ENCODE peak calls at places on chromosomes 5 and 9, in nine cellular contexts. V is GM12865; N is tibial nerve; T is choroid plexus epithelial cell; Y is cardiac muscle cell; H is left lung; G is lower lobe of right lung; I is foreskin fibroblast; O is CD8-positive, alpha-beta T cell. E is an unnamed sample.

GRCh38 chr9:113930384-113930783 is 54.3 kb downstream of the ZNF618 start:
- DNase-seq in V (no peak), N (no peak), T (peak), Y (no peak), H (no peak), G (no peak), I (no peak), O (no peak), E (no peak)

GRCh38 chr5:180084638-180085561 is 13.3 kb upstream of the RNF130 start:
- DNase-seq in V (no peak), N (no peak), T (no peak), Y (peak), H (no peak), G (peak), I (no peak), O (no peak), E (no peak)

GRCh38 chr5:31383734-31384133 is 148.2 kb downstream of the DROSHA start:
- DNase-seq in V (no peak), N (no peak), T (no peak), Y (peak), H (no peak), G (no peak), I (no peak), O (no peak), E (no peak)

GRCh38 chr9:14097215-14097614 is 216.7 kb downstream of the NFIB start:
- DNase-seq in V (no peak), N (no peak), T (peak), Y (peak), H (no peak), G (no peak), I (peak), O (no peak), E (no peak)

GRCh38 chr9:33924978-33925797 is 108.2 kb downstream of the UBE2R2 start:
- DNase-seq in V (peak), N (peak), T (peak), Y (peak), H (no peak), G (no peak), I (peak), O (no peak), E (no peak)

GRCh38 chr5:130206686-130207085 is 302.4 kb downstream of the CHSY3 start:
- DNase-seq in V (no peak), N (no peak), T (peak), Y (peak), H (no peak), G (no peak), I (no peak), O (no peak), E (no peak)

GRCh38 chr9:86614871-86615849 is 260.9 kb upstream of the TUT7 start:
- DNase-seq in V (peak), N (peak), T (peak), Y (peak), H (no peak), G (no peak), I (peak), O (no peak), E (no peak)

GRCh38 chr5:179294891-179295777 is 50.1 kb downstream of the ADAMTS2 start:
- DNase-seq in V (no peak), N (no peak), T (no peak), Y (peak), H (peak), G (no peak), I (peak), O (no peak), E (no peak)

GRCh38 chr5:79932510-79933504 is 58.3 kb downstream of the MTX3 start:
- DNase-seq in V (no peak), N (peak), T (no peak), Y (no peak), H (no peak), G (no peak), I (peak), O (no peak), E (no peak)

GRCh38 chr9:73039253-73039915 is 86.5 kb upstream of the ALDH1A1 start:
- DNase-seq in V (no peak), N (peak), T (peak), Y (peak), H (no peak), G (no peak), I (peak), O (no peak), E (no peak)

GRCh38 chr9:69036319-69036718 is 767 bp downstream of the FXN start:
- DNase-seq in V (peak), N (no peak), T (peak), Y (peak), H (no peak), G (no peak), I (no peak), O (peak), E (no peak)

DNA sequence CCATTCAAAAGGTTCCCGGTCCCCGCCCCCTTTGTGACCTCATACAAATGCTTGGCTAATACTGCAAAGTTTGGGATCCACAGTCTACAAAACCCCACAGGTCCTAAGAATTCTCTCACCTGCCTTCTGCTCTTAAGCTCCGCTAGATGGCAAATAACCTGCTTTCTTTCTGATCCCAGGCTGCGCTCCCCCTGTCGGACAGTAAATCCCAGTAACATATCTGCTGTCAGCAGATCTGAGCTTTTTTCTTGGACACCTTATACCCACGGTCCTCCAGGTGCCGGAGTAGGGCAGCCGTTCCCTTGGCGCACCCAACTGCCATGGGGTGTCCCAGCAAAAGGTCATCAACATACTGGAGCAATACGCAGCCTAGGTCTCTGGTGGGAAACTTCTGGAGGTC is 39.0 kb upstream of the PPP1R26 start:
- DNase-seq in V (no peak), N (no peak), T (no peak), Y (no peak), H (no peak), G (no peak), I (no peak), O (no peak), E (no peak)
- TF ChIP-seq CTCF in V (no peak), N (no peak), T (no peak), Y (peak), H (no peak), G (peak), I (no peak), O (no peak), E (no peak)

GRCh38 chr9:91100878-91101450 is 260.8 kb downstream of the AUH start:
- DNase-seq in V (no peak), N (peak), T (peak), Y (no peak), H (peak), G (no peak), I (peak), O (no peak), E (no peak)

GRCh38 chr9:91102269-91102668 is 259.4 kb downstream of the AUH start:
- DNase-seq in V (no peak), N (no peak), T (no peak), Y (no peak), H (no peak), G (no peak), I (no peak), O (no peak), E (no peak)

GRCh38 chr9:91099471-91099870 is 262.2 kb downstream of the AUH start:
- DNase-seq in V (no peak), N (no peak), T (no peak), Y (no peak), H (no peak), G (no peak), I (no peak), O (no peak), E (no peak)

GRCh38 chr9:91098203-91098602 is 263.5 kb downstream of the AUH start:
- DNase-seq in V (no peak), N (no peak), T (peak), Y (no peak), H (no peak), G (no peak), I (no peak), O (no peak), E (no peak)

DNA sequence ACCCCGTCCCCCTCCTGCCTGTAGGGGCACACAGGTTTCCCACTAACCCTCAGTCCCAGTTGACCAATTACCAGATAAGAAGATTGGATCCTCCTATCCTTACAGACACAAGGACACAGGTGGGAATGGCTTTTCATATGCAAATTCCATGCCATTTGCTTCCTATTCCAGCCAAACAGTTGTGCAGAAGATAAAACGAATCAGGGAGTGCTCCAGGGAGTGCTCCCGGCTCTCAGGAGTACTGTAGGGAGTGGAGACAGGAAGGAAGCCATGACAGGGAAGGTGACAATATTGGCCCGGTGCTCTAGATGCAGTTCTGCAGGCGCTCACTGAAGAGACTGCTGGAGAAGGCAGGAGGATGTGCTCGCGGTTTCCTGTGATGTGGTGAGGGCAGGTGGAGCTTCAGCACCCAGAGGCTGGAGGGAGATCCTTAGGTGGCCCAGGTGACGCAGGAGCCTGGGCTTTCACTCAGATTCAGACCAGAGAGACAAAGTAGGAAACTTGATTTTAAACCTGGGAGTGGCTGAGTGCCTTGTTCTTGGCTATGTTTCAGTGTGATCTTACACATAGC is 260.0 kb downstream of the AUH start:
- DNase-seq in V (peak), N (no peak), T (no peak), Y (no peak), H (no peak), G (no peak), I (peak), O (peak), E (no peak)
- H3K4me3 ChIP-seq in V (no peak), N (no peak), T (no peak), Y (no peak), H (no peak), G (no peak), I (no peak), O (peak), E (no peak)

DNA sequence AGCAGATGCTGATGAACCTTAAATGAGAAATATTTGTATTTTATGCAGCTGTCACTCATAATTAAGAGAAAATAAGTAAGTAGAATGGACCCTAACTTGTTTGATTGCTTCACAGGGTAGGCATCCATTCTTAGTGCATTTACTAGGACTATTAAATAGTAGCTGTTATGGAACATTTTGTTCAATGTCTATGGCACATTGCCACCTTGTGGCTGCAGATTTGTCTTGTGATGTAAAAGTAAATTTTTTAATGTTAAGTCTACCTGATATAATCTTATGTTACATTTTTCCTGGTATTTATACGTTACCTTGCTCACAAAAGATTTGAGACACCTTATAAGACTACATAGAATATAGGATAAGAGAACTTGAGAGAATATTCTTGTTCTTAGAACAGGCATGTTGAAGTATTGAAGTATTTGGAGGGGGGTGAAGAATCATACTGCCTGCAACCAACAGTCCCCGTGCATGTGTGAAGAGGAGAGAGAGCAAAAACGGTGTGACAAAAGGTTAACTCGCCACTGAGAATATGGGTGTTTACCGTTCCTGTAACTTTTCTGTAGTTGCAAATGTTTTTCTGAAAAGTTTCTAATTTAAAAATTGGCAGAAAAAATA is 161.1 kb downstream of the MAST4 start:
- DNase-seq in V (peak), N (peak), T (peak), Y (peak), H (no peak), G (no peak), I (peak), O (no peak), E (peak)
- TF ChIP-seq CTCF in V (peak), N (peak), T (peak), Y (peak), H (no peak), G (peak), I (peak), O (peak), E (peak)

DNA sequence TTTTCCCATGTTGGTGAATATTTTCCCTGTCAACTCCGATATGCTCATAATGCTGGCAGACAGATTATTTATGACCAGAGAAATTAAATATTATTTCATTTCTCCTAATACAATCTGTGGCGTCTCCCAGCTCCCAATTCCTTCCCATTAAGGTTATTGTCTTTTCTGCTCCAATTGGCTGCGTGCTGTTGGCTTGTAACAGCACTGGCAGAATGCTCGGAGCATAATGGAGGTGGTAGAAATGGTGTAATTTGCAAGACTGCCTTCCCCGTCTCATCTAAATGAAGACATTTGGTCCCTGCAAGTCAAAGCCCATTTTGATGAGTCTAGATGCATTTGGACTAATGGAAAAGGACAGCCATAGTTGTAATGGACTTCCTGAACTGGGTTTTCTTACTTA is 601.7 kb downstream of the BRINP1 start:
- DNase-seq in V (no peak), N (no peak), T (no peak), Y (no peak), H (no peak), G (no peak), I (no peak), O (no peak), E (no peak)
- H3K4me3 ChIP-seq in V (no peak), N (no peak), T (no peak), Y (no peak), H (no peak), G (no peak), I (no peak), O (no peak), E (no peak)

GRCh38 chr5:166356096-166356495 is 1935.3 kb upstream of the WWC1 start:
- DNase-seq in V (no peak), N (no peak), T (no peak), Y (no peak), H (no peak), G (no peak), I (no peak), O (no peak), E (no peak)
- TF ChIP-seq CTCF in V (no peak), N (no peak), T (no peak), Y (no peak), H (no peak), G (no peak), I (no peak), O (no peak), E (no peak)

GRCh38 chr5:137825165-137825564 is 42.5 kb upstream of the MYOT start:
- DNase-seq in V (no peak), N (no peak), T (peak), Y (no peak), H (no peak), G (no peak), I (peak), O (no peak), E (no peak)
- H3K4me3 ChIP-seq in V (no peak), N (no peak), T (no peak), Y (no peak), H (no peak), G (no peak), I (no peak), O (no peak), E (no peak)

DNA sequence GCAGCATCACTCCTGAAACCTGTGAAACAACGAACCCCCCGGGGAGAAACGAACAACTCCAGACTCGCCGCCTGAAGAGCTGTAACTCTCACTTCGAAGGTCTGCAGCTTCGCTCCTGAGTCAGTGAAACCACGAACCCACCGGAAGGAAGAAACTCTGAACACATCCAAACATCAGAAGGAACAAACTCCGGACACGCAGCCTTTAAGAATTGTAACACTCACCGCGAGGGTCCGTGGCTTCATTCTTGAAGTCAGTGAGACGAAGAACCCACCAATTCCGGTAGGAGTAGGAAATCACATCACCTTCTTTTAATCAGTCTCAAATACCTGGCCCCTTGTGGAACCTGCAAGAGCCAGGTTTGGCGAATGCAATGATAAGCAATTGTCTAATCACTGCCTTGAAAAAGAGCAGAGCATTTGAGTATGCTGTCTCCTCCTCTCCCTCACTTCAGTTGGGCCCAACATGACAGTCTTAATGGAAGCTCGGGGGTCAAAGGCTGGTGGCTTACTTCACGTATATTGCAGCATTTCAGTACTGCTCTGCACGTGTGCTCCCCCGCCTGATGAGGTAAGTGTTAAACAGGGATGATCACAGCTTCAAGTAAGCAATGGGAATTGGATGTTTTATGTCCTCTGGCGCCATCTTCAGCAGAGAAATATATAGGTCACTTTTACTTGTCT is 471 bp downstream of the IRGM start:
- DNase-seq in V (peak), N (peak), T (peak), Y (peak), H (peak), G (no peak), I (peak), O (peak), E (peak)
- TF ChIP-seq CTCF in V (peak), N (peak), T (peak), Y (peak), H (peak), G (peak), I (peak), O (peak), E (peak)

E was measured in GM12864.